ENCODE peak calls at places on chromosomes 5 and 9, in four cellular contexts. O, H, G and L are unnamed samples.
A peak's percentile ranks its signal among the peaks of the same experiment; 100 is the strongest.

GRCh38 chr9:78601957-78602565 is 305.1 kb downstream of the PSAT1 start:
- DNase-seq in H (no peak), O (no peak), G (peak; percentile 65), L (peak; percentile 7)

GRCh38 chr9:122642226-122642625 is 15.2 kb downstream of the OR1B1 start:
- DNase-seq in O (no peak), G (no peak), H (no peak), L (no peak)

GRCh38 chr5:171521219-171521633 is 101.8 kb downstream of the FGF18 start:
- DNase-seq in O (no peak), G (peak; percentile 30), H (peak; percentile 83), L (peak; percentile 71)

GRCh38 chr9:91159664-91160121 is 202.0 kb downstream of the AUH start:
- DNase-seq in G (no peak), O (peak; percentile 70), H (no peak), L (no peak)

GRCh38 chr9:90107021-90107771 is 502.4 kb downstream of the GADD45G start:
- DNase-seq in H (no peak), G (no peak), O (peak; percentile 36), L (no peak)

GRCh38 chr9:113488490-113488889 is 25.0 kb downstream of the RGS3 start:
- DNase-seq in H (no peak), G (no peak), O (peak; percentile 6), L (no peak)

GRCh38 chr9:98312365-98312764 is 56.9 kb upstream of the TBC1D2 start:
- DNase-seq in O (no peak), G (no peak), H (no peak), L (no peak)

GRCh38 chr9:115115117-115115880 is 2.7 kb downstream of the TNC start:
- DNase-seq in G (no peak), O (no peak), H (no peak), L (no peak)

GRCh38 chr9:83132768-83133167 is 69.8 kb upstream of the RASEF start:
- DNase-seq in G (no peak), O (no peak), H (no peak), L (no peak)

GRCh38 chr9:75803130-75803529 is 87.3 kb upstream of the PCSK5 start:
- DNase-seq in H (no peak), O (no peak), G (no peak), L (peak; percentile 4)

GRCh38 chr5:96924016-96924443 is 11.8 kb upstream of the LNPEP start:
- DNase-seq in O (no peak), H (no peak), G (no peak), L (no peak)

GRCh38 chr5:173329370-173330150 is 1.3 kb upstream of the STC2 start:
- DNase-seq in G (peak; percentile 67), O (no peak), H (no peak), L (no peak)

GRCh38 chr5:73673161-73673591 is 47.2 kb downstream of the ARHGEF28 start:
- DNase-seq in H (peak; percentile 56), O (no peak), G (no peak), L (no peak)

DNA sequence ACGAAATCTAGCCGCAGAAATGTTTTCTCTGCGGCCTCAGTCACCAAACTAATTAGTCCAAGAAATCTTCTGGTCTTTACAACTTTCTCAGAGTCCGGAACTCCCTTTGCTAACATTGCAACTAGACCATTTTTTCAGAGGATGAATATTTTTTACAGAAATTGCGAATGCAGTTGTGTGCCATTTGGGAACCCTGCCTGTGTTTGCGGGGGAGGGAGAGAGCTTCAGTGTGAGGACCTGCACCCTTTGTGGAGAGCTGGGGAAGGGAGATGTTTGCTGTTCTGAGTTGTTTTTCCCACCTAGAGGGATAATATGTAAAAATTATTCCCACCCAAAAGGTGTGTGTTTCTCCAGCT is 2.1 kb downstream of the IRX1 start:
- DNase-seq in G (no peak), O (no peak), H (no peak), L (no peak)
- H3K4me3 ChIP-seq in G (peak overlapping the region; percentile 64), O (no peak overlapping the region), H (peak overlapping the region; percentile 69), L (peak overlapping the region; percentile 51)

GRCh38 chr5:75203604-75204003 is 33.1 kb downstream of the ANKRD31 start:
- DNase-seq in H (no peak), O (no peak), G (no peak), L (no peak)

GRCh38 chr5:75200776-75201175 is 35.9 kb downstream of the ANKRD31 start:
- DNase-seq in G (no peak), O (no peak), H (no peak), L (no peak)

GRCh38 chr5:75197746-75198145 is 38.9 kb downstream of the ANKRD31 start:
- DNase-seq in G (no peak), O (no peak), H (no peak), L (no peak)

GRCh38 chr5:75199946-75200345 is 36.7 kb downstream of the ANKRD31 start:
- DNase-seq in H (no peak), G (no peak), O (no peak), L (no peak)

GRCh38 chr5:75202935-75203334 is 33.7 kb downstream of the ANKRD31 start:
- DNase-seq in G (no peak), O (no peak), H (no peak), L (no peak)
- TF ChIP-seq CTCF in G (no peak), O (no peak), H (no peak), L (peak; percentile 19)

DNA sequence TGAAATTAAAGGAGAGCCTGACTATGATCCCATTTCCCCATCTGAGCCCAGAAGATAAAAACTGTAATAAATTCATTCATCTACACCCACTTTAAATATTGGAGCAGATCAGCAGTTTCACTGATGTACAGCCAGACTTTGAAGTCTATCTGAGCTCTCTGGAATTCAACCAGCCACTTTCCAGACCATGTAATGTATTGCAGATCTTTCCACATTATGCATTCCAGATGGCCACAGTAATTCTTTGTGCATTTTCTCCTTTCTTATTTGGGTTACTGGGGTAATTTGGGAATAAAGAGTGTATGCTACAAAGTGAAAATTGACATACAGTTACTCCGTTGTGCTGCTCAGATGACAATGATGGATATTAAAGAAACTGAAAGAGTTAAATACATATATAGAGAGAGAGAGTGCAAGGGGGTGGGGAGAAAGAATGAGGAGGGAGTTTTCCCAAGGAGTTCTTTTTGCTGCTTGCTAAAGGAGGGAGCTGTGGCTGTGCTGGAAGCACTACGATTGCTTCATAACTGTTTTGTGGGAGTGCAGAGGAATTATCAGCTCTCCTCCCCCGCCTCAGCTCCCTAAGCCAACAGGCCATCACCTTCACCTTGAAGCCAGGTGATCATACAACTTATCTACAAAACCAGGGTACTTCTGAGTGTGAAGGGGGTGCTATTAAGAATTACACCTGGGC is 152.8 kb downstream of the GAS1 start:
- DNase-seq in G (no peak), O (no peak), H (peak; percentile 70), L (no peak)
- H3K4me3 ChIP-seq in G (no peak overlapping the region), O (no peak overlapping the region), H (peak overlapping the region; percentile 34), L (no peak overlapping the region)

GRCh38 chr5:12704955-12705354 is 800.7 kb upstream of the CTNND2 start:
- DNase-seq in G (no peak), O (no peak), H (no peak), L (no peak)
- TF ChIP-seq CTCF in G (peak; percentile 43), O (no peak), H (no peak), L (peak; percentile 49)

GRCh38 chr9:96026655-96027213 is 151.2 kb downstream of the ERCC6L2 start:
- DNase-seq in O (no peak), H (no peak), G (no peak), L (no peak)
- H3K4me3 ChIP-seq in O (no peak overlapping the region), H (no peak overlapping the region), G (peak overlapping the region; percentile 45), L (no peak overlapping the region)

DNA sequence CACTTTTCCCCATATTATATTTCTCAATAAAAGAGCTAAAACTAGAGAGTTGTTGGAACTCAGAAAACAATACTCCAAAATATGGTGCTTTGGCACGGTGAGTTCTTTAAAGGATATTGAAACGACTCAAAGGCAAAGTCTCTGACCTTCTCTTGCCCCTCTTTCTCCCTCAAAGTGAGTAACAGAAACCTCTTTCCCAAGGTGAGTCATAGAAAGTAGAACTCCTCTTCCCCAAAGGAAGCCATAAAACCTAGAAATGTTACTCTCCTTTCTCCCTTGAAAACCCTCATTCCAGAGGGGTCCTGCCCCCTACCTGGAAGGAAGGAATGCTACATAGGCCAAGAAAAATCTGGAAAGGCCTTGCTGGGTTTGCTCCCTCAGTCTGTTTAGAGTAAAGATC is 47.5 kb downstream of the RAPGEF6 start:
- DNase-seq in H (no peak), O (no peak), G (no peak), L (no peak)
- TF ChIP-seq CTCF in H (no peak), O (no peak), G (no peak), L (no peak)

GRCh38 chr5:178770621-178771020 is 40.2 kb upstream of the ZNF354A start:
- DNase-seq in O (no peak), G (no peak), H (no peak), L (no peak)

GRCh38 chr5:178769617-178770290 is 39.3 kb upstream of the ZNF354A start:
- DNase-seq in O (no peak), G (no peak), H (no peak), L (no peak)

GRCh38 chr5:178765753-178766300 is 35.4 kb upstream of the ZNF354A start:
- DNase-seq in H (no peak), O (no peak), G (no peak), L (no peak)

GRCh38 chr5:178768371-178769260 is 38.2 kb upstream of the ZNF354A start:
- DNase-seq in H (no peak), G (no peak), O (no peak), L (no peak)

DNA sequence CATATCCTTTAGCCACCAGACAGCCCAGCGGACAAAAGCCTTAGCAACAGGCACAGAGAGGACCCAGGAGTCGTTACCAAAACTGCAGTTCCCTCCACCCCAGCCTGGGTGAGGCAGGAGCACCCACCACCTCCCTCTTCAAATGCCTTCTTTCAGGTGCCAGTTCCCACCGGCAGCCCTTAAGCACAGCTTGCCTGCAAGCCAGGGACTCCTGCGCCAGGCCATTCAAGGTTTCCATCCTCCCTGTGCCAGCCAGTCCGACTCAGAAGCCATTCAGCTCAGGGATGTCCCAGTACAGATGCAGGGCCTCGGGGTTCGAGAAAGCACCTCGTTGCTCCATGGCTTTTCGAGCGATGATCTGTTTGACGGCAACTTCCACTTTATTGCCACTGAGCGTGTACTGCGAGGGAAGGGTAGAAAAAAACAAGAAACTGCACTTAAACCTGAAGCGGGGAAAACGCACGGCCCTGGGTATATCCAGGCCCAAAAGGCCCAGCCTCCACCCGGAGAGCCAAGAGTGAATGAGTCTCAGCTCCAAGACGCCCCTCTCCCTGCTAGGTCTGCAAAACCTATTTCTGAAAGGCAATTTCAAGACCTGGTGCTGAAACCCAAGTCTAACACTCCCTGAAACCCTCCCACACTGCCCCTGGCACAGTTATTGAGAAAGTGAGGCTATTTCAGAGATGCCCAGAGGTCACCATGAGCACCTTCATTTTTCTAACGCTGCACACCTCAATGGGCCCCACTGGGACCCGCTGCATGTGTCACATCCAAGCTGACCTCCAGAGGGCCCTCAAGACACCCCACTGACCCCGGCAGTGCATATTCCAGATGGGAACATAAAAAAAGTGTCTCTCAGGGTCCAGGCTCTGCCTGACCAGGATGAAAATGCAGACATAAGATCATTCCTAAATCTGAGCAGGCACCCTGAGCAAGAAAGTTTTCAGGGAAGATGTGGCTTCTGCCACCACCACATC is 36.8 kb upstream of the ZNF354A start:
- DNase-seq in H (no peak), O (no peak), G (peak; percentile 10), L (no peak)
- H3K4me3 ChIP-seq in H (no peak overlapping the region), O (no peak overlapping the region), G (no peak overlapping the region), L (no peak overlapping the region)